ENCODE peak calls at places on chromosomes 1 and 21, in eight cellular contexts. T is adrenal gland; S is sigmoid colon; M is psoas muscle; B is heart right ventricle; F is CD8-positive, alpha-beta memory T cell; O is cardiac muscle cell; J is mucosa of descending colon. N is an unnamed sample. For H3K36me3 and H3K9me3, the result is how much of the 10 kb centered on the place peaks cover.

GRCh38 chr1:226821719-226822085 is 48.7 kb upstream of the PSEN2 start:
- DNase-seq in T (no peak), S (no peak), M (no peak), B (no peak), F (no peak), O (no peak), J (no peak), N (no peak)

GRCh38 chr1:1157033-1157365 is 16.7 kb upstream of the TTLL10 start:
- DNase-seq in T (no peak), S (no peak), M (no peak), B (peak), F (no peak), O (no peak), J (no peak), N (no peak)

GRCh38 chr1:227799756-227800155 is 15.7 kb upstream of the PRSS38 start:
- DNase-seq in T (no peak), S (no peak), M (no peak), B (no peak), F (no peak), O (no peak), J (no peak), N (no peak)

GRCh38 chr1:6384135-6384534 is 9.4 kb downstream of the ACOT7 start:
- DNase-seq in T (no peak), S (no peak), M (no peak), B (no peak), F (no peak), O (no peak), J (no peak), N (no peak)

GRCh38 chr1:39081266-39082139 is 55.4 kb downstream of the NDUFS5 start:
- DNase-seq in T (no peak), S (no peak), M (peak), B (peak), F (no peak), O (peak), J (no peak), N (peak)

GRCh38 chr1:41662656-41663437 is 178.4 kb upstream of the EDN2 start:
- DNase-seq in T (peak), S (peak), M (peak), B (peak), F (peak), O (peak), J (peak), N (peak)

GRCh38 chr1:12528021-12528852 is 89.8 kb downstream of the DHRS3 start:
- DNase-seq in T (peak), S (peak), M (peak), B (peak), F (no peak), O (no peak), J (peak), N (peak)

GRCh38 chr1:53615101-53615500 is 123.9 kb downstream of the GLIS1 start:
- DNase-seq in T (no peak), S (peak), M (no peak), B (no peak), F (no peak), O (no peak), J (no peak), N (no peak)

GRCh38 chr1:165036403-165036802 is 320.1 kb downstream of the LMX1A start:
- DNase-seq in T (no peak), S (no peak), M (no peak), B (no peak), F (no peak), O (no peak), J (no peak), N (no peak)

GRCh38 chr21:42239973-42240372 is 21.0 kb downstream of the ABCG1 start:
- DNase-seq in T (no peak), S (no peak), M (peak), B (no peak), F (no peak), O (no peak), J (no peak), N (no peak)

GRCh38 chr1:26284597-26285351 is 4.9 kb downstream of the SH3BGRL3 start:
- DNase-seq in T (peak), S (peak), M (peak), B (peak), F (peak), O (peak), J (peak), N (peak)

GRCh38 chr1:160227561-160227960 is 22.4 kb downstream of the PEA15 start:
- DNase-seq in T (no peak), S (no peak), M (no peak), B (no peak), F (no peak), O (no peak), J (no peak), N (no peak)

GRCh38 chr1:168848041-168848440 is 119.0 kb upstream of the DPT start:
- DNase-seq in T (no peak), S (no peak), M (no peak), B (no peak), F (no peak), O (no peak), J (no peak), N (no peak)

GRCh38 chr21:34022557-34023335 is 50.6 kb upstream of the MRPS6 start:
- DNase-seq in T (no peak), S (peak), M (no peak), B (no peak), F (peak), O (peak), J (no peak), N (peak)

GRCh38 chr1:39988618-39989343 is 33.8 kb downstream of the MFSD2A start:
- DNase-seq in T (no peak), S (no peak), M (no peak), B (no peak), F (no peak), O (no peak), J (no peak), N (no peak)

DNA sequence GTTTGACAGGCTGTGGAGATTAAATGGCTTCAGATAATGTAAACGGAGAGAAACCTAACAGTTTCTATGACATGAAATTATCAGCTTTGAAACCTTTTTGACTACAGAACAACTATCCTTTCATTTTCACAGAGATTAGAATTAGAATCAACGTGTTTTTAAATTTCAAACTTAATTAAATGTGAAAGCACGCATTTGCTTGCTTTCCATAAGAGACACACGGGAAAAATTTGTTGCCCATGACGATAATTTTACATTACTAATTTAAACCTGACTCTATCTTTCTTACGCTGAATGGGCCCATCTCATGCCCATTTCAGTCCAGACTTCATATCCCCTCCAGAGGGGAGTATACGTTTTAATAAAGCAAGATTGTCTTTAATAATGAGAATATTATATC is 91.7 kb upstream of the HP1BP3 start:
- DNase-seq in T (no peak), S (no peak), M (no peak), B (no peak), F (no peak), O (no peak), J (no peak), N (no peak)
- H3K36me3 ChIP-seq in T (under half), S (under half), M (half or more), B (half or more), F (under half), O (under half), J (under half), N (under half)

DNA sequence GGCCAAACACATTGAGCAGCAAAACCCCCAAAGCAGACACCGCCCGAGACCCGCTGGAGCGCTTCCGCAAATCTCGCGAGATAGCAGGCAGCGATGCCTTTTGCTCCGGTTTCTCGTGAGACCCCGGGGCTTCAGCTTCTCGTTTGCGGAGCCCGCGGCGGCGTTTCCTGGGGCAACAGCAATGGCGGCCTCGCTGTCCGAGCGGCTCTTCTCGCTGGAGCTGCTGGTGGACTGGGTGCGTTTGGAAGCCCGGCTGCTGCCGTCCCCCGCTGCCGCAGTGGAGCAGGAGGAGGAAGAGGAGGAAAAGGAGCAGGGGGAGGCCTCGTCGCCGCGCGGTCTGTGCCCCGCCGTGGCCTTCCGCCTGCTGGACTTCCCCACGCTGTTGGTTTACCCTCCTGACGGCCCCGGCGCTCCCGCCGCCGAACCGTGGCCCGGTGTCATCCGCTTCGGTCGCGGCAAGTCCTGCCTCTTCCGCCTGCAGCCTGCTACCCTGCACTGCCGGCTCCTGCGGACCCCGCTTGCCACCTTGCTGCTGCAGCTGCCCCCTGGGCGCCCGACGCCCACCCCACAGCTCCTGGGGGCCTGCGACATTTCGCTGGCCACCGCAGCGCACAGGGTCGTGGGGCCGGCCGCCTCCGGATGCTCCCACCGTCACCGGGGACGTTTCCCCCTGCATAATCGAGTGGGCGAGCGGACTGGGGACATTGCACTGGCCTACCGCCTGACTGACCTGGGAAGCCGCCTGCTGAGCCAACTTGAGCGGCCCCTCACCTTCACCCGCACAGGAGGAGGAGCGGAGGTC is at the start of gene MAP10:
- DNase-seq in T (peak), S (peak), M (peak), B (peak), F (peak), O (peak), J (peak), N (peak)
- H3K4me3 ChIP-seq in T (peak), S (peak), M (peak), B (peak), F (peak), O (peak), J (peak), N (peak)

GRCh38 chr1:82225407-82226197 is 424.9 kb downstream of the ADGRL2 start:
- DNase-seq in T (no peak), S (no peak), M (no peak), B (no peak), F (no peak), O (no peak), J (no peak), N (peak)
- H3K9me3 ChIP-seq in T (under half), S (under half), M (under half), B (under half), F (under half), O (under half), J (under half), N (under half)

GRCh38 chr1:91746728-91747338 is 139.1 kb downstream of the TGFBR3 start:
- DNase-seq in T (no peak), S (peak), M (no peak), B (no peak), F (no peak), O (no peak), J (no peak), N (no peak)

GRCh38 chr1:91745649-91746383 is 140.1 kb downstream of the TGFBR3 start:
- DNase-seq in T (no peak), S (no peak), M (no peak), B (no peak), F (no peak), O (no peak), J (no peak), N (no peak)

GRCh38 chr1:91742848-91743292 is 143.1 kb downstream of the TGFBR3 start:
- DNase-seq in T (peak), S (peak), M (peak), B (no peak), F (no peak), O (no peak), J (no peak), N (peak)

GRCh38 chr1:91747666-91748065 is 138.3 kb downstream of the TGFBR3 start:
- DNase-seq in T (no peak), S (peak), M (no peak), B (no peak), F (no peak), O (no peak), J (no peak), N (no peak)

DNA sequence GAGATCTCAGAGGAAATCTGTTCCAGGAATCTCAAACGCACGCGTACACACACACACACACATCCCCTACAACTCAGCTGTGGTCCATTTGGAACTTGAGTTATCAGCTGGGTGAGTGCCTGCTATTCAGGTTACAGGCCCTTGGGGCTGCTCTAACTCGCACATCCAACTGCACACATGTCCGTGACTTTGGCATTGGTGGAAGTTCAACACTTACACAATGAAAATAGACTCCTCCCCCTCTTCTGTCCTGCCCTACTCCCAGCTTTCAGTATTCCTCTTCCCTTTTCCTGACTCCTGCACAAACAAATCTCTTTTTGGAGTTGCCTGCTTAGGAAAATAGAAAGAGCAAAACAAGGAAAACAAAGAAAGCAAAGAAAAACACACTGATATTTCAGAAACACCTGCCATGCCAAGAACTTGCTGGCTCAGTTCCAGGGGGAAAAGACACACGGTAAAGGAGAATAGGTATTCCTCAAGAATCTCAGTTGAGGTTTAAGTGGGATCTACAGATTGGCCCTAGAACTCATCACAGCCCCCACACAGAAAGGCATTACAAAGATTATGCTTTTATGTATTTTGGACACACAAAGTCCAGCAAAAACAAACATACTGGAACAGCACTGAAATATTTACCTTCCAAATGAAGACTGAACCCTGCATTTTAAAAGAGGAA is 140.8 kb downstream of the TGFBR3 start:
- DNase-seq in T (peak), S (peak), M (peak), B (peak), F (no peak), O (no peak), J (no peak), N (no peak)
- H3K36me3 ChIP-seq in T (under half), S (under half), M (under half), B (under half), F (under half), O (under half), J (under half), N (under half)